ENCODE peak calls at places on chromosome 10, in six cellular contexts. P, X, M, B, N and R are unnamed samples.

GRCh38 chr10:69994262-69994661 is 58.4 kb upstream of the MACROH2A2 start:
- DNase-seq in X (no peak), P (no peak), B (peak; percentile 29), N (no peak), M (peak; percentile 27), R (no peak)

GRCh38 chr10:99888623-99889022 is 106.2 kb downstream of the ABCC2 start:
- DNase-seq in P (peak; percentile 20), B (no peak), M (no peak), X (no peak), N (no peak), R (peak; percentile 14)

GRCh38 chr10:9091515-9092093 is 1037.1 kb downstream of the GATA3 start:
- DNase-seq in P (no peak), M (no peak), X (no peak), B (no peak), N (no peak), R (no peak)

GRCh38 chr10:109988231-109988630 is 19.6 kb upstream of the ADD3 start:
- DNase-seq in B (no peak), X (no peak), N (no peak), M (no peak), P (no peak), R (no peak)

GRCh38 chr10:127016331-127016730 is 111.1 kb downstream of the DOCK1 start:
- DNase-seq in P (no peak), N (no peak), X (no peak), B (no peak), M (no peak), R (no peak)

GRCh38 chr10:69061305-69062161 is 26.4 kb upstream of the SRGN start:
- DNase-seq in M (peak; percentile 70), P (peak; percentile 85), X (no peak), B (peak; percentile 76), N (no peak), R (peak; percentile 98)

GRCh38 chr10:120507651-120508050 is 50.6 kb downstream of the PLPP4 start:
- DNase-seq in X (no peak), N (no peak), B (no peak), M (no peak), P (no peak), R (no peak)

GRCh38 chr10:1074748-1075358 is 18.7 kb downstream of the WDR37 start:
- DNase-seq in M (peak; percentile 9), P (no peak), N (no peak), X (no peak), B (no peak), R (no peak)

GRCh38 chr10:70811881-70812280 is 3.9 kb upstream of the SGPL1 start:
- DNase-seq in N (no peak), M (no peak), B (no peak), X (no peak), P (no peak), R (no peak)

GRCh38 chr10:110651044-110651958 is 7.2 kb downstream of the RBM20 start:
- DNase-seq in N (no peak), M (peak; percentile 55), X (no peak), B (peak; percentile 41), P (peak; percentile 12), R (peak; percentile 27)

GRCh38 chr10:116713846-116714245 is 28.5 kb downstream of the HSPA12A start:
- DNase-seq in X (no peak), P (no peak), M (no peak), N (no peak), B (no peak), R (no peak)

GRCh38 chr10:6232846-6233724 is 30.4 kb downstream of the PFKFB3 start:
- DNase-seq in N (no peak), X (no peak), P (no peak), B (no peak), M (no peak), R (no peak)

GRCh38 chr10:128664729-128665128 is 538.5 kb upstream of the MKI67 start:
- DNase-seq in B (no peak), X (no peak), M (no peak), N (no peak), P (no peak), R (no peak)

GRCh38 chr10:68302871-68303270 is 29.0 kb upstream of the HNRNPH3 start:
- DNase-seq in P (no peak), N (no peak), M (no peak), B (no peak), X (no peak), R (no peak)

GRCh38 chr10:13784067-13784466 is 197.3 kb downstream of the PRPF18 start:
- DNase-seq in N (no peak), M (peak; percentile 64), P (no peak), X (no peak), B (no peak), R (no peak)

GRCh38 chr10:35191523-35191922 is 64.9 kb downstream of the CREM start:
- DNase-seq in N (no peak), B (peak; percentile 69), P (no peak), M (no peak), X (no peak), R (no peak)

GRCh38 chr10:32410569-32410968 is 35.4 kb upstream of the CCDC7 start:
- DNase-seq in N (no peak), B (no peak), M (no peak), X (no peak), P (no peak), R (no peak)

GRCh38 chr10:44426247-44427034 is 41.5 kb upstream of the CXCL12 start:
- DNase-seq in X (no peak), B (no peak), P (no peak), M (no peak), N (no peak), R (no peak)

GRCh38 chr10:102175415-102175814 is 23.2 kb downstream of the NOLC1 start:
- DNase-seq in X (no peak), N (no peak), M (no peak), B (no peak), P (no peak), R (peak; percentile 18)

GRCh38 chr10:132248455-132249231 is 59.1 kb downstream of the STK32C start:
- DNase-seq in N (no peak), M (no peak), P (no peak), X (peak; percentile 72), B (no peak), R (no peak)

GRCh38 chr10:79585870-79586527 is 24.7 kb upstream of the SFTPA1 start:
- DNase-seq in P (no peak), X (no peak), B (no peak), N (no peak), M (no peak), R (no peak)

GRCh38 chr10:113663142-113663541 is 699 bp downstream of the NRAP start:
- DNase-seq in M (no peak), B (no peak), X (no peak), N (no peak), P (no peak), R (no peak)

GRCh38 chr10:49538381-49539319 is at the start of gene ERCC6:
- DNase-seq in P (peak; percentile 97), B (peak; percentile 97), M (peak; percentile 99), X (peak; percentile 97), N (peak; percentile 97), R (peak; percentile 96)
- TF ChIP-seq CTCF in P (no peak), B (no peak), M (no peak), X (no peak), N (peak; percentile 54), R (peak; percentile 17)

DNA sequence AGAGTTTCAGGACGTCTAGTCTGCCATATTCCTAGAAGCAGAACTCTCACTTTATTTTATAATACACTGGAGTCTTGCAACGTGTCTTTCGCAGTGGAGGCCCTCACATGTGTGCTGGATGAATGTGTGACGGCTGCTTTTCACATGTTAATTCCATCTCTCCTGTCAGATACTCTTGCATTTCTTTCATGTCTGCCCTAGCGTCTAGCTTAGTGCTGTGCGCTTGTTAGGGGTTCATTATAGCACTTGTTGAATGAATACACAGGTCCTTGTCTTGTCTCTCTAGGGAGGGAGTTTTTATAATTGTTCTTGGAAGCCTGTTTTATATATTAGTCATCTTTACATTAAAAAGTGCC is 94.4 kb downstream of the MAP3K8 start:
- DNase-seq in N (no peak), B (no peak), X (no peak), M (peak; percentile 39), P (no peak), R (no peak)
- TF ChIP-seq CTCF in N (no peak), B (no peak), X (no peak), M (no peak), P (no peak), R (no peak)

DNA sequence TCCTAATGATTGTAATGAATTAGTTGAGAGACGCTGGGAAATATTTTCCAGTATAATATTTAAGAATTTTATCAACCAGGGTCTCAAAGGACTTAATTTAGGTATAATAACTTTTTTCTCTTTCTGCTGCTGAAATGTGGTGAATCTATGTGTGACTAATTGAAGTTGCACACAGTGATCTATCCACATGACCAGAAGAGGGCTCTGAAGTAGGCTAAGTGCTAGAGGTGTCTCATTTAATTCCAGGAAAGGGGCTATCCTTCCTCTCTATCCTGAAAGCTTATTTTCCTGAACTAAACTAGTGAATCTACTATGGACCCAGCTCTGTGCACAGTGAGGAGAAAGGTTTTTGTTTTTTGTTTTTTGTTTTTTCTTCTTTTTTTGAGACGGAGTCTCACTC is 294.4 kb upstream of the MYO3A start:
- DNase-seq in P (no peak), B (no peak), M (no peak), N (no peak), X (no peak), R (no peak)
- TF ChIP-seq CTCF in P (no peak), B (no peak), M (no peak), N (no peak), X (no peak), R (no peak)

GRCh38 chr10:49783645-49784044 is 21.5 kb upstream of the OGDHL start:
- DNase-seq in N (no peak), M (no peak), B (no peak), P (no peak), X (no peak), R (no peak)
- TF ChIP-seq CTCF in N (no peak), M (no peak), B (no peak), P (no peak), X (no peak), R (no peak)

GRCh38 chr10:72888151-72888638 is 5.3 kb upstream of the OIT3 start:
- DNase-seq in M (no peak), P (no peak), N (no peak), B (no peak), X (no peak), R (no peak)
- TF ChIP-seq CTCF in M (no peak), P (no peak), N (no peak), B (no peak), X (no peak), R (no peak)

DNA sequence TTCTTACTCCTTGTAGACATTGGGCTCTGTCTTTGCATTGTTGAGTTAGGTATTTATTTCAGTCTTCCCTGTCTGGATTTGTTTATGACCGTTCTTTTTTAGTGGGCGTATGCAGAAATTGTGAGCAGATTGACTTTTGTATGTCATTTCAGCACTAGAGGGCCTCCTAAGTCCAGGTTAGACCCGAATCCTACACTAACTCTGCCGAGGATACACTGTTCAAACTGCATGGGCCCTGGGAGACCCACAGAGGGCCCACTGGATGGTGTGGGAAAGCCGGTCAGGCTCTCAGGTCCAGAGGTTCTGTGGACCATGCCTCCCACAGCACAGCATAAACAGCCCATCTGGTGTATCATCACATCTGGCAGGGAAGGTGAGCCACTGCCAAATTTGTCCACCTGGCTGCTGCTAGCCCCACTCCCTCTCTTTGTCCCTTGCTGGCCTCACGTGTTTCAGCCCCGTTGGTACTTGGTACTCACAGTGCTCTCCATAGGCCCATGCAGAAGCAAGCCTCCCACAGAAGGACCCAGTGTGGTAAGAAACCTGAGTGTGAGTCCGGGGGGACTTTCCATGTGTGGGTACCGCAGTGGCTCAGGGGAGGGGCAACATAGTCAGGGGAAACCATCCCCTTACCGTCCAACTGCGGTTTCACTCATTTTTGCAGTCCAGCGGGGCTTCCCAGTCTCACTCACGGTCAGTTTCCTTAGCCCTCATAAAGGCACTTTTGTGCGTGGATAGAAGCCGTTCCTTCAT is 112.8 kb downstream of the APBB1IP start:
- DNase-seq in B (no peak), X (peak; percentile 21), M (peak; percentile 85), N (no peak), P (no peak), R (no peak)
- TF ChIP-seq CTCF in B (no peak), X (peak; percentile 28), M (no peak), N (no peak), P (no peak), R (no peak)